ENCODE peak calls at places on chromosomes 3 and 15, in seven cellular contexts. G is RWPE2; X is sigmoid colon; U is D341Med; P is stimulated activated CD8-positive, alpha-beta memory T cell treated with anti-CD3 and anti-CD28 coated beads, Interleukin-2, amount 100 ng/mL, for 48 hours; N is GM20000; I is GM12865. Z is an unnamed sample.

GRCh38 chr3:143241556-143241955 is 122.0 kb downstream of the CHST2 start:
- DNase-seq in X (no peak), G (no peak), N (no peak), P (no peak), U (no peak), I (no peak), Z (no peak)

GRCh38 chr3:12462159-12462962 is 21.9 kb upstream of the TSEN2 start:
- DNase-seq in I (no peak), P (no peak), X (no peak), N (no peak), U (no peak), G (no peak), Z (no peak)

GRCh38 chr15:29568840-29569532 is 253.3 kb downstream of the TJP1 start:
- DNase-seq in X (no peak), N (no peak), I (peak), U (peak), P (no peak), G (no peak), Z (no peak)

GRCh38 chr3:34001022-34001421 is 202.6 kb downstream of the PDCD6IP start:
- DNase-seq in X (no peak), N (no peak), U (no peak), G (no peak), I (no peak), P (no peak), Z (no peak)

GRCh38 chr3:170869240-170869592 is 779 bp downstream of the RPL22L1 start:
- DNase-seq in G (no peak), U (no peak), X (no peak), I (peak), P (no peak), N (peak), Z (no peak)

GRCh38 chr15:58224068-58224467 is 85.9 kb downstream of the AQP9 start:
- DNase-seq in P (no peak), G (no peak), I (no peak), U (no peak), X (no peak), N (no peak), Z (no peak)

GRCh38 chr15:77107068-77107467 is 36.2 kb upstream of the TSPAN3 start:
- DNase-seq in P (no peak), I (no peak), N (no peak), X (peak), G (no peak), U (no peak), Z (no peak)

GRCh38 chr15:79122943-79123342 is 32.4 kb upstream of the RASGRF1 start:
- DNase-seq in I (no peak), N (no peak), X (no peak), U (no peak), G (no peak), P (no peak), Z (no peak)

GRCh38 chr3:129031476-129032215 is 28.9 kb upstream of the GP9 start:
- DNase-seq in G (no peak), P (no peak), U (peak), I (no peak), X (no peak), N (no peak), Z (no peak)

Z was measured in GM13976.